ENCODE peak calls at places on chromosomes 6 and 20, in four cellular contexts. F, X, L and O are unnamed samples. For H3K4me1, the result is how much of the 10 kb centered on the place peaks cover.

GRCh38 chr6:26197736-26198625 is 110.8 kb downstream of the HFE start:
- DNase-seq in F (no peak), X (peak), L (no peak), O (no peak)

GRCh38 chr20:45343445-45343866 is 4.8 kb downstream of the SDC4 start:
- DNase-seq in F (no peak), X (no peak), L (no peak), O (no peak)

GRCh38 chr6:125197795-125198269 is 44.3 kb downstream of the TPD52L1 start:
- DNase-seq in F (peak), X (peak), L (peak), O (peak)

GRCh38 chr6:37004044-37004984 is 1.1 kb upstream of the FGD2 start:
- DNase-seq in F (no peak), X (no peak), L (no peak), O (no peak)

GRCh38 chr6:149049230-149049629 is 268.3 kb upstream of the TAB2 start:
- DNase-seq in F (no peak), X (peak), L (no peak), O (no peak)

GRCh38 chr6:41036188-41036587 is 2.8 kb downstream of the UNC5CL start:
- DNase-seq in F (no peak), X (no peak), L (no peak), O (no peak)

GRCh38 chr6:156345700-156346099 is 431.5 kb upstream of the ARID1B start:
- DNase-seq in F (no peak), X (no peak), L (no peak), O (no peak)

GRCh38 chr6:34239893-34240292 is 3.2 kb downstream of the HMGA1 start:
- DNase-seq in F (no peak), X (no peak), L (no peak), O (no peak)

GRCh38 chr6:99119109-99120031 is 171.6 kb upstream of the FBXL4 start:
- DNase-seq in F (no peak), X (peak), L (no peak), O (no peak)

GRCh38 chr6:166540631-166541331 is 45.7 kb downstream of the RAMACL start:
- DNase-seq in F (no peak), X (peak), L (peak), O (peak)

GRCh38 chr6:95133578-95133977 is 443.8 kb upstream of the MANEA start:
- DNase-seq in F (no peak), X (peak), L (no peak), O (no peak)

GRCh38 chr20:53208110-53208908 is 236.2 kb downstream of the TSHZ2 start:
- DNase-seq in F (no peak), X (no peak), L (no peak), O (no peak)

GRCh38 chr6:3239110-3239830 is 11.8 kb upstream of the TUBB2B start:
- DNase-seq in F (no peak), X (no peak), L (no peak), O (no peak)

GRCh38 chr6:164252260-164252659 is 837.7 kb downstream of the QKI start:
- DNase-seq in F (no peak), X (no peak), L (no peak), O (no peak)

GRCh38 chr6:111952821-111953535 is 79.7 kb upstream of the FYN start:
- DNase-seq in F (peak), X (peak), L (no peak), O (no peak)

DNA sequence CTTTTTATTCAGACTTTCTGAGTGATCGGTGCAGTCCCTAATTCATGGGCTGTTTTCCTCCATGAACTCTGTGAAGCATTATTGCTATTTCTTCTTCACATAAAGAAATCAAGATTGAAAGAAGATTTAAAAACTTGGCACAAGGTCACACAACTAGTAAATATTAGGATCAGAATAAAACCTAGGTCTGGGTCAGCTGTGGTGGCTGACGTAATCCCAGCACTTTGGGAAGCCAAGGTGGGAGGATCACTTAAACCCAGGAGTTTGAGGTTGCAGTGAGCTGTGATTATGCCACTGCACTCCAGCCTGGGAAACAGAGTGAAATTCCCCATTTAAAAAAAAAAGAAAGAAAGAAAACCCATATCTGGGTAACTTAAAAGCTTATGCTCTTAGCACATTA is 1.4 kb downstream of the ZSCAN9 start:
- DNase-seq in F (no peak), X (no peak), L (no peak), O (no peak)
- H3K4me3 ChIP-seq in F (no peak), X (no peak), L (peak), O (no peak)

GRCh38 chr6:135056632-135057031 is 2.0 kb upstream of the HBS1L start:
- DNase-seq in F (no peak), X (no peak), L (no peak), O (no peak)

GRCh38 chr6:135052939-135053338 is 1.7 kb downstream of the HBS1L start:
- DNase-seq in F (no peak), X (no peak), L (no peak), O (no peak)

GRCh38 chr6:135054575-135055498 is at the start of gene HBS1L:
- DNase-seq in F (peak), X (peak), L (peak), O (peak)

GRCh38 chr6:135054238-135054574 is 416 bp downstream of the HBS1L start:
- DNase-seq in F (no peak), X (peak), L (no peak), O (no peak)

DNA sequence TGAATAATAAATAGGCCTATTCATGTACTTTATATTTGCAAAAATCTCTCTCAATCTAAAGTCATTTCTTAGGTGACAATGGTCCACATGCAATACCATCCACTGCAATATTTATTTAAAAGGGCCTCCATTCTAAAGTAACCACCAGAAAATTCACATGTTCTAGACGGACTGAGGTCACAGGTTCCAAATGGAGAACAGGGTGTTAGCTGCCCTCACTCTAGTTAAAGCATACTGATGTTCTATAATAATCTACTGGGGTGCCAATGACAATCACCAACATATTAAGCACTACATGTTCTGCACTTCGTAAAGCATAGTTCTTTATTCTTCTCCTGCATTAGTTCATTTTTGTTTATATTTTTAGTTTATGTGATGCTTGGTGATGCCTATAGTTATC is 1.2 kb downstream of the HBS1L start:
- DNase-seq in F (no peak), X (no peak), L (no peak), O (no peak)
- H3K4me1 ChIP-seq in F (under half), X (under half), L (under half), O (under half)

DNA sequence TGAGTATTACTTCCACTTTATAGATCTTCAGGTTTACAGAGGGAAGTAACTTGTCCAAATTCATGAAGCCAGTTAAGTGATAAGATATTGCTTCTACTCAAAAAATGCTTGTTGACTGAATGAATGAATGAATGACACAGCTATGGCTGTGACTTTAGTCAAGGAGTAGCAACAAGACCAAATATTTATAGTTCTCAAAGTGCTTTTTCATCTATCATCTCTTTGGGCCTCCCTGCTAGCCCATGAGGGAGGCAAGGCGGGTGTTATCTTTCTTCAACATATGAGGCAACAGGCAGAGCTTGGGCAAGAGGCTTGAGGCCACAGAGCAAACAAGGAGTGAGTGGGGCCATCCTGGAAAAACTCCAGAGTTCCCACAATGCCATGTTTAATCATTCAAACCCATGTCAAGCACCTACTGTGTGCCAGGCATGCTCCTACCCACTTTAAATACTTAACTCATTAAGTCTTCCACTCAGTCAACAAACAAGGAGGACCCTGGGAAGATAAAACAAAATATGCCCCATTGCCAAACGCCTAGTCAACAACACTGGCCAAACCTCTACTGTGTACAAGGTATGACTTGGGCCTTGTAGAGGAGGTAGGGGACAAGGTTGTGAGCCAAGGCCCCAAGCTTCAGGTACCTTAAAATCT is 15.9 kb downstream of the BCL2L1 start:
- DNase-seq in F (no peak), X (no peak), L (no peak), O (no peak)
- TF ChIP-seq CTCF in F (no peak), X (no peak), L (no peak), O (no peak)

GRCh38 chr6:85400331-85400730 is 49.6 kb upstream of the NT5E start:
- DNase-seq in F (no peak), X (no peak), L (no peak), O (no peak)

GRCh38 chr6:85396159-85396808 is 53.6 kb upstream of the NT5E start:
- DNase-seq in F (no peak), X (no peak), L (no peak), O (no peak)

GRCh38 chr6:85392379-85392778 is 57.5 kb upstream of the NT5E start:
- DNase-seq in F (no peak), X (no peak), L (no peak), O (no peak)

GRCh38 chr6:85394853-85395538 is 54.9 kb upstream of the NT5E start:
- DNase-seq in F (no peak), X (peak), L (no peak), O (no peak)

DNA sequence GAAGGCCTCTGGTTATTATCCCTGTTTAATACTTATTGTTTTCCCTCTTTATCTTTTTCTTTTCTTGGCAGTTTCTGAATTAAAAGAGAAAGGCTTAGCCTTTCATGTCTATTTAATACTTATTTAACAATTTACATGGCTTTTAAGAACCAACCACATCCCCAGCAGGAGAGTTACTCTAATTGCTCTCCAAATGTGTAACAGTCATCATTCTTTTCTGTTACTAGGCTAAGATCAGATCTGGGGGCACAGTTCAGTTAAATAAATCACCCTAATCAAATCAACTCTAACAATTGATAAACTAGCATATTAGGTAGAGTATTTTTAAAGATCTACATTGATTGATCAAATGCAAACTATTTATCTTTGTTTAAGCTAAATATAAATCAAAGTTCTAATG is 54.1 kb upstream of the NT5E start:
- DNase-seq in F (no peak), X (no peak), L (no peak), O (no peak)
- H3K4me3 ChIP-seq in F (no peak), X (no peak), L (no peak), O (no peak)

GRCh38 chr6:43851204-43851855 is 81.3 kb downstream of the VEGFA start:
- DNase-seq in F (no peak), X (peak), L (no peak), O (no peak)

GRCh38 chr6:43852350-43852864 is 82.4 kb downstream of the VEGFA start:
- DNase-seq in F (no peak), X (no peak), L (no peak), O (no peak)

GRCh38 chr6:43848992-43849391 is 79.0 kb downstream of the VEGFA start:
- DNase-seq in F (no peak), X (no peak), L (no peak), O (no peak)

GRCh38 chr6:43849844-43850243 is 79.8 kb downstream of the VEGFA start:
- DNase-seq in F (no peak), X (no peak), L (no peak), O (no peak)

GRCh38 chr6:43850314-43851203 is 80.5 kb downstream of the VEGFA start:
- DNase-seq in F (no peak), X (no peak), L (no peak), O (no peak)
- H3K4me1 ChIP-seq in F (under half), X (under half), L (under half), O (under half)